ENCODE peak calls at places on chromosomes 11 and 22, in four cellular contexts. One of them, this sample, is unnamed.

GRCh38 chr11:114368918-114369680 is 31.2 kb downstream of the C11orf71 start:
- DNase-seq in lung: no peak
- DNase-seq in substantia nigra: no peak
- DNase-seq in NCI-H1436: no peak
- DNase-seq in this sample: no peak

GRCh38 chr11:1206391-1207271 is 16.2 kb upstream of the MUC5B start:
- DNase-seq in NCI-H1436: no peak
- DNase-seq in substantia nigra: no peak
- DNase-seq in lung: no peak
- DNase-seq in this sample: no peak

GRCh38 chr22:36069368-36069767 is 40.7 kb upstream of the RBFOX2 start:
- DNase-seq in lung: no peak
- DNase-seq in substantia nigra: no peak
- DNase-seq in NCI-H1436: no peak
- DNase-seq in this sample: no peak

GRCh38 chr11:109956124-109956793 is 136.9 kb upstream of the ZC3H12C start:
- DNase-seq in substantia nigra: no peak
- DNase-seq in NCI-H1436: no peak
- DNase-seq in lung: no peak
- DNase-seq in this sample: no peak

GRCh38 chr11:100670140-100670539 is 16.9 kb upstream of the ARHGAP42 start:
- DNase-seq in lung: no peak
- DNase-seq in NCI-H1436: no peak
- DNase-seq in substantia nigra: no peak
- DNase-seq in this sample: no peak

GRCh38 chr11:8282621-8283509 is 19.2 kb upstream of the LMO1 start:
- DNase-seq in substantia nigra: no peak
- DNase-seq in lung: no peak
- DNase-seq in NCI-H1436: peak
- DNase-seq in this sample: no peak

GRCh38 chr11:44011797-44012196 is 36.0 kb upstream of the ACCSL start:
- DNase-seq in NCI-H1436: no peak
- DNase-seq in lung: no peak
- DNase-seq in substantia nigra: no peak
- DNase-seq in this sample: peak

GRCh38 chr22:46737976-46738641 is at the start of gene CERK:
- DNase-seq in lung: peak
- DNase-seq in substantia nigra: peak
- DNase-seq in NCI-H1436: peak
- DNase-seq in this sample: peak

GRCh38 chr11:56910785-56911184 is 77.9 kb upstream of the OR5AK2 start:
- DNase-seq in NCI-H1436: no peak
- DNase-seq in substantia nigra: no peak
- DNase-seq in lung: no peak
- DNase-seq in this sample: no peak

GRCh38 chr22:44384981-44385610 is 72.3 kb upstream of the SHISAL1 start:
- DNase-seq in NCI-H1436: no peak
- DNase-seq in substantia nigra: no peak
- DNase-seq in lung: no peak
- DNase-seq in this sample: no peak

GRCh38 chr11:112697371-112697770 is 263.8 kb upstream of the NCAM1 start:
- DNase-seq in substantia nigra: peak
- DNase-seq in NCI-H1436: no peak
- DNase-seq in lung: no peak
- DNase-seq in this sample: no peak

GRCh38 chr22:41919357-41920224 is 4.7 kb upstream of the SHISA8 start:
- DNase-seq in substantia nigra: no peak
- DNase-seq in NCI-H1436: peak
- DNase-seq in lung: peak
- DNase-seq in this sample: no peak

GRCh38 chr22:29061773-29062172 is at the start of gene C22orf31:
- DNase-seq in NCI-H1436: no peak
- DNase-seq in lung: no peak
- DNase-seq in substantia nigra: no peak
- DNase-seq in this sample: no peak

GRCh38 chr11:17263803-17264202 is 12.7 kb upstream of the NUCB2 start:
- DNase-seq in lung: no peak
- DNase-seq in NCI-H1436: no peak
- DNase-seq in substantia nigra: no peak
- DNase-seq in this sample: peak

GRCh38 chr22:48486163-48486957 is 1341.3 kb downstream of the BRD1 start:
- DNase-seq in NCI-H1436: no peak
- DNase-seq in substantia nigra: no peak
- DNase-seq in lung: no peak
- DNase-seq in this sample: no peak

GRCh38 chr22:44301039-44301438 is 11.7 kb downstream of the SHISAL1 start:
- DNase-seq in substantia nigra: no peak
- DNase-seq in NCI-H1436: no peak
- DNase-seq in lung: no peak
- DNase-seq in this sample: no peak

This sample was measured in fibroblast of pulmonary artery.